ENCODE peak calls at places on chromosomes 13 and 19, in eight cellular contexts. R, L, A, E, V, N, P and H are unnamed samples.
A peak's percentile ranks its signal among the peaks of the same experiment; 100 is the strongest.

GRCh38 chr13:46369506-46370268 is 17.4 kb downstream of the RUBCNL start:
- DNase-seq in R (no peak), L (peak; percentile 69), A (no peak), E (peak; percentile 57), V (no peak), N (no peak), P (no peak), H (no peak)

GRCh38 chr13:37715606-37716015 is 117.0 kb upstream of the POSTN start:
- DNase-seq in R (no peak), L (peak; percentile 66), A (no peak), E (no peak), V (no peak), N (no peak), P (peak; percentile 40), H (no peak)

GRCh38 chr13:72808917-72809500 is 27.1 kb downstream of the PIBF1 start:
- DNase-seq in R (no peak), L (no peak), A (no peak), E (peak; percentile 39), V (no peak), N (no peak), P (no peak), H (no peak)

GRCh38 chr19:45779231-45780145 is 2.8 kb downstream of the DMPK start:
- DNase-seq in R (peak; percentile 81), L (peak; percentile 89), A (peak; percentile 94), E (peak; percentile 86), V (peak; percentile 90), N (peak; percentile 85), P (peak; percentile 87), H (peak; percentile 98)

GRCh38 chr19:10388957-10389356 is 8.6 kb upstream of the TYK2 start:
- DNase-seq in R (peak; percentile 87), L (peak; percentile 94), A (peak; percentile 78), E (peak; percentile 79), V (peak; percentile 99), N (peak; percentile 87), P (peak; percentile 91), H (peak; percentile 97)

GRCh38 chr13:21212138-21212775 is 35.8 kb downstream of the MRPL57 start:
- DNase-seq in R (no peak), L (no peak), A (no peak), E (no peak), V (no peak), N (no peak), P (no peak), H (no peak)

GRCh38 chr19:16018801-16019551 is 57.3 kb upstream of the TPM4 start:
- DNase-seq in R (no peak), L (peak; percentile 63), A (no peak), E (no peak), V (no peak), N (no peak), P (no peak), H (no peak)

GRCh38 chr13:74557870-74558269 is 423.7 kb upstream of the KLF12 start:
- DNase-seq in R (no peak), L (no peak), A (no peak), E (no peak), V (no peak), N (no peak), P (no peak), H (no peak)

GRCh38 chr19:34181111-34181864 is 9.0 kb downstream of the LSM14A start:
- DNase-seq in R (no peak), L (no peak), A (no peak), E (no peak), V (no peak), N (no peak), P (no peak), H (no peak)

GRCh38 chr13:44132710-44133109 is 240.9 kb upstream of the SERP2 start:
- DNase-seq in R (peak; percentile 71), L (peak; percentile 93), A (no peak), E (no peak), V (peak; percentile 10), N (peak; percentile 75), P (peak; percentile 94), H (no peak)

GRCh38 chr19:8639821-8640401 is 9.5 kb downstream of the NFILZ start:
- DNase-seq in R (no peak), L (no peak), A (no peak), E (no peak), V (no peak), N (no peak), P (no peak), H (no peak)

GRCh38 chr19:21566073-21566472 is 60.7 kb downstream of the ZNF429 start:
- DNase-seq in R (no peak), L (no peak), A (no peak), E (no peak), V (no peak), N (no peak), P (no peak), H (no peak)

GRCh38 chr19:48798937-48799336 is 11.9 kb downstream of the BCAT2 start:
- DNase-seq in R (no peak), L (no peak), A (no peak), E (no peak), V (no peak), N (no peak), P (no peak), H (no peak)

GRCh38 chr19:46299004-46299509 is 2.2 kb downstream of the HIF3A start:
- DNase-seq in R (peak; percentile 98), L (peak; percentile 97), A (peak; percentile 96), E (no peak), V (peak; percentile 99), N (peak; percentile 90), P (peak; percentile 94), H (peak; percentile 99)

GRCh38 chr19:53112286-53112685 is 9.1 kb upstream of the ZNF160 start:
- DNase-seq in R (no peak), L (no peak), A (no peak), E (no peak), V (no peak), N (no peak), P (no peak), H (no peak)

GRCh38 chr13:48431431-48431830 is 18.5 kb upstream of the LPAR6 start:
- DNase-seq in R (no peak), L (no peak), A (no peak), E (no peak), V (no peak), N (no peak), P (no peak), H (no peak)

GRCh38 chr19:2529473-2529918 is 53.6 kb downstream of the GADD45B start:
- DNase-seq in R (no peak), L (no peak), A (no peak), E (no peak), V (no peak), N (peak; percentile 67), P (peak; percentile 15), H (no peak)

GRCh38 chr19:2528543-2529173 is 52.7 kb downstream of the GADD45B start:
- DNase-seq in R (no peak), L (no peak), A (no peak), E (no peak), V (no peak), N (no peak), P (peak; percentile 17), H (no peak)

GRCh38 chr19:2527716-2528115 is 51.8 kb downstream of the GADD45B start:
- DNase-seq in R (no peak), L (no peak), A (no peak), E (no peak), V (no peak), N (no peak), P (no peak), H (no peak)

GRCh38 chr19:2524840-2525723 is 49.2 kb downstream of the GADD45B start:
- DNase-seq in R (no peak), L (peak; percentile 86), A (no peak), E (no peak), V (no peak), N (peak; percentile 70), P (peak; percentile 87), H (no peak)

DNA sequence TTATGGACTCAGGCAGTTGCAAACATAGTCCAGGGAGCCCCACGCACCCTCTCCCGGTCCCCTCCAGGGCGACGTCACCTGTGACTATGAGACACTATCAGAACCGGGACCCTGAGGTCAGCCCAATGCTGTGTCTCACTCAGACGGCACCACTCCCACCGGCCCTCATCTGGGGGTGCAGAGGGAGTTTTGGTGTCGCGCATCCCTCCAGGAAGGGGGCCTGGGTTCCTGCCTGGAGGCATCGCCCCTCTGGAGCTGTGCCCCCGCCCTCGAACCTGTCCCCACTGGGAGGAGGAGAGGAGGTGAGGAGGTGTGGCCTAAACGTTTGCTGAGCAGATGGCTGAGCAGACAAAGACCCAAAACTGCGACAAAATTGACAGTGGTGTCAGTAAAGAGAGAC is 51.2 kb downstream of the GADD45B start:
- DNase-seq in R (no peak), L (no peak), A (no peak), E (no peak), V (no peak), N (no peak), P (no peak), H (no peak)
- H3K4me1 ChIP-seq in R (peaks cover 6% of the 10 kb centered on the region), L (peaks cover 7% of the 10 kb centered on the region), A (no peaks in the 10 kb centered on the region), E (no peaks in the 10 kb centered on the region), V (no peaks in the 10 kb centered on the region), N (peaks cover 13% of the 10 kb centered on the region), P (no peaks in the 10 kb centered on the region), H (peaks cover 26% of the 10 kb centered on the region)

DNA sequence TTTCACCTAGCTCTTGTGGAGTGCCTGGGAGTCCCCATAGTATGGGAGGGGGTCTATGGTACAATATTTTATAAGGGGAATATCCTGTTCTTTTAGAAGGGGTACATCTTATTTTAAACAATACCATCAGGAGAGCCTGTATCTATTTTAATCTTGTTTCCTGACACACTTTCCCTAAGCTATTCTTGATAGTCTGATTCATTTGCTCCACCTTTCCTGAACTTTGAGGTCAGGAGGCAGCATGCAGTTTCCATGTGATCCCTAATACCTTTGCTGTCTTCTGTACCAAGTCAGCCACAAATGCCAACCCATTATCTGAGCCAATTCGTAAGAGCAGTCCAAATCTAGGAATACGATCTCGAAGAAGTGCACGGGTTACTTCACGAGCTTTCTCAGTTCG is 86.2 kb downstream of the SLC25A15 start:
- DNase-seq in R (no peak), L (no peak), A (no peak), E (no peak), V (no peak), N (no peak), P (no peak), H (no peak)
- H3K4me1 ChIP-seq in R (no peaks in the 10 kb centered on the region), L (no peaks in the 10 kb centered on the region), A (no peaks in the 10 kb centered on the region), E (no peaks in the 10 kb centered on the region), V (no peaks in the 10 kb centered on the region), N (no peaks in the 10 kb centered on the region), P (no peaks in the 10 kb centered on the region), H (peaks cover 3% of the 10 kb centered on the region)

GRCh38 chr19:38562096-38562495 is 55.7 kb downstream of the MAP4K1 start:
- DNase-seq in R (no peak), L (no peak), A (no peak), E (no peak), V (no peak), N (no peak), P (no peak), H (no peak)
- H3K4me1 ChIP-seq in R (no peaks in the 10 kb centered on the region), L (no peaks in the 10 kb centered on the region), A (peaks cover 5% of the 10 kb centered on the region), E (peaks cover 14% of the 10 kb centered on the region), V (peaks cover 6% of the 10 kb centered on the region), N (no peaks in the 10 kb centered on the region), P (no peaks in the 10 kb centered on the region), H (peaks cover 4% of the 10 kb centered on the region)

DNA sequence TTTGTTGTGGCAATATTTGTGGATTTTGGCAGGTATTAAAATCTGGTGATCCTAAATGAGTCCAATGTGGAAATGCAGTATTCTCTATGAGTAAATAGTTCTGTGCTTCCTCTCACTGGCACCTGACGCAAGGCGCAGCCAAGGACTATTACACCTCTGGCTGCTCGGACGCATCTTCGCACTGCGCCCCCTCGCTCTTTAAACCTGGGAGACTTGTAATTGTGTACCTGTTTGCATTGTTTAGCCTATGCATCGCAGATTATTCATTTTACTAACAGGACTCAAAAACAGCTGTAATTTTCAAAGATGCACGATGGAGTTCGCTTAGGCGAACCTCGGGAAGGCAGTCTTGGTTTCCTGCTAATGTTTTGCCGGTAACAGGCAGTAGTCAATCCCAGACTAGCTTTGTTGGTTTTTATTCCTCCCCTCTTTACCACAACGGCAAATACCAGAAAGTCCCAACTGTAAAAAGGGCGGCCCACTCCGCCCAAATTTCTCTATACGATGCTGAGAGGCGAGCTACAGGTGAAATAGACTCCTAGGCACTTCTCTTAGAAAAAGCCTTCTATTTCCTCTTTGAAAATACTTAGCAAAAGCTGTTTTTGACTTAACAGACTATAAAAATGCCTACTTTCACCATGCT is 113.3 kb downstream of the KCNRG start:
- DNase-seq in R (no peak), L (no peak), A (no peak), E (peak; percentile 54), V (no peak), N (no peak), P (no peak), H (peak; percentile 29)
- H3K4me1 ChIP-seq in R (peaks cover 28% of the 10 kb centered on the region), L (no peaks in the 10 kb centered on the region), A (peaks cover 16% of the 10 kb centered on the region), E (peaks cover 63% of the 10 kb centered on the region), V (peaks cover 27% of the 10 kb centered on the region), N (peaks cover 14% of the 10 kb centered on the region), P (no peaks in the 10 kb centered on the region), H (peaks cover 49% of the 10 kb centered on the region)